ENCODE peak calls at places on chromosome 3, in six cellular contexts. One of them, this sample, is unnamed.

GRCh38 chr3:12229896-12230295 is 59.0 kb upstream of the PPARG start:
- DNase-seq in PC-3: peak; percentile 94
- DNase-seq in Karpas-422: no peak
- DNase-seq in SK-N-SH: no peak
- DNase-seq in H9: no peak
- DNase-seq in HCT116: no peak
- DNase-seq in this sample: no peak

GRCh38 chr3:21839592-21839991 is 88.6 kb upstream of the ZNF385D start:
- DNase-seq in PC-3: peak; percentile 68
- DNase-seq in Karpas-422: peak; percentile 51
- DNase-seq in SK-N-SH: no peak
- DNase-seq in H9: no peak
- DNase-seq in HCT116: no peak
- DNase-seq in this sample: peak; percentile 0

GRCh38 chr3:184480831-184481230 is 80.8 kb upstream of the EPHB3 start:
- DNase-seq in PC-3: no peak
- DNase-seq in Karpas-422: no peak
- DNase-seq in SK-N-SH: no peak
- DNase-seq in H9: no peak
- DNase-seq in HCT116: no peak
- DNase-seq in this sample: no peak

GRCh38 chr3:178709047-178709446 is 172.8 kb downstream of the KCNMB2 start:
- DNase-seq in PC-3: no peak
- DNase-seq in Karpas-422: no peak
- DNase-seq in SK-N-SH: no peak
- DNase-seq in H9: no peak
- DNase-seq in HCT116: no peak
- DNase-seq in this sample: no peak

GRCh38 chr3:38382506-38383080 is 36.0 kb downstream of the XYLB start:
- DNase-seq in PC-3: no peak
- DNase-seq in Karpas-422: no peak
- DNase-seq in SK-N-SH: no peak
- DNase-seq in H9: no peak
- DNase-seq in HCT116: no peak
- DNase-seq in this sample: no peak

GRCh38 chr3:9682123-9682522 is 21.5 kb upstream of the CPNE9 start:
- DNase-seq in PC-3: no peak
- DNase-seq in Karpas-422: no peak
- DNase-seq in SK-N-SH: no peak
- DNase-seq in H9: no peak
- DNase-seq in HCT116: no peak
- DNase-seq in this sample: no peak

GRCh38 chr3:59127071-59127470 is 77.2 kb upstream of the CFAP20DC start:
- DNase-seq in PC-3: peak; percentile 77
- DNase-seq in Karpas-422: no peak
- DNase-seq in SK-N-SH: peak; percentile 21
- DNase-seq in H9: no peak
- DNase-seq in HCT116: no peak
- DNase-seq in this sample: no peak

GRCh38 chr3:115204470-115204869 is 57.4 kb upstream of the ZBTB20 start:
- DNase-seq in PC-3: no peak
- DNase-seq in Karpas-422: no peak
- DNase-seq in SK-N-SH: no peak
- DNase-seq in H9: no peak
- DNase-seq in HCT116: no peak
- DNase-seq in this sample: no peak

GRCh38 chr3:19147905-19148767 is at the start of gene KCNH8:
- DNase-seq in PC-3: no peak
- DNase-seq in Karpas-422: no peak
- DNase-seq in SK-N-SH: peak; percentile 81
- DNase-seq in H9: peak; percentile 50
- DNase-seq in HCT116: no peak
- DNase-seq in this sample: peak; percentile 4

GRCh38 chr3:188184649-188185048 is 30.7 kb downstream of the LPP start:
- DNase-seq in PC-3: no peak
- DNase-seq in Karpas-422: no peak
- DNase-seq in SK-N-SH: no peak
- DNase-seq in H9: no peak
- DNase-seq in HCT116: no peak
- DNase-seq in this sample: no peak

GRCh38 chr3:48209438-48209837 is 13.9 kb upstream of the CAMP start:
- DNase-seq in PC-3: no peak
- DNase-seq in Karpas-422: no peak
- DNase-seq in SK-N-SH: no peak
- DNase-seq in H9: no peak
- DNase-seq in HCT116: no peak
- DNase-seq in this sample: no peak

GRCh38 chr3:100706365-100706764 is 2.9 kb upstream of the TFG start:
- DNase-seq in PC-3: peak; percentile 14
- DNase-seq in Karpas-422: no peak
- DNase-seq in SK-N-SH: no peak
- DNase-seq in H9: no peak
- DNase-seq in HCT116: no peak
- DNase-seq in this sample: no peak

GRCh38 chr3:28171962-28172361 is 69.5 kb upstream of the CMC1 start:
- DNase-seq in PC-3: no peak
- DNase-seq in Karpas-422: no peak
- DNase-seq in SK-N-SH: no peak
- DNase-seq in H9: no peak
- DNase-seq in HCT116: no peak
- DNase-seq in this sample: no peak

GRCh38 chr3:32285910-32286309 is 47.4 kb downstream of the CMTM8 start:
- DNase-seq in PC-3: no peak
- DNase-seq in Karpas-422: no peak
- DNase-seq in SK-N-SH: no peak
- DNase-seq in H9: no peak
- DNase-seq in HCT116: no peak
- DNase-seq in this sample: peak; percentile 34

GRCh38 chr3:31575448-31575847 is 42.7 kb downstream of the STT3B start:
- DNase-seq in PC-3: no peak
- DNase-seq in Karpas-422: no peak
- DNase-seq in SK-N-SH: no peak
- DNase-seq in H9: no peak
- DNase-seq in HCT116: no peak
- DNase-seq in this sample: peak; percentile 15

GRCh38 chr3:38515367-38515766 is 19.2 kb downstream of the EXOG start:
- DNase-seq in PC-3: no peak
- DNase-seq in Karpas-422: no peak
- DNase-seq in SK-N-SH: no peak
- DNase-seq in H9: no peak
- DNase-seq in HCT116: no peak
- DNase-seq in this sample: no peak

GRCh38 chr3:104549099-104549714 is 817.5 kb upstream of the ALCAM start:
- DNase-seq in PC-3: peak; percentile 16
- DNase-seq in Karpas-422: no peak
- DNase-seq in SK-N-SH: no peak
- DNase-seq in H9: no peak
- DNase-seq in HCT116: no peak
- DNase-seq in this sample: no peak

GRCh38 chr3:190265126-190265525 is 57.1 kb downstream of the CLDN1 start:
- DNase-seq in PC-3: no peak
- DNase-seq in Karpas-422: no peak
- DNase-seq in SK-N-SH: no peak
- DNase-seq in H9: no peak
- DNase-seq in HCT116: no peak
- DNase-seq in this sample: no peak

GRCh38 chr3:63946753-63947152 is 34.6 kb upstream of the SCAANT1 start:
- DNase-seq in PC-3: no peak
- DNase-seq in Karpas-422: no peak
- DNase-seq in SK-N-SH: no peak
- DNase-seq in H9: no peak
- DNase-seq in HCT116: no peak
- DNase-seq in this sample: no peak

DNA sequence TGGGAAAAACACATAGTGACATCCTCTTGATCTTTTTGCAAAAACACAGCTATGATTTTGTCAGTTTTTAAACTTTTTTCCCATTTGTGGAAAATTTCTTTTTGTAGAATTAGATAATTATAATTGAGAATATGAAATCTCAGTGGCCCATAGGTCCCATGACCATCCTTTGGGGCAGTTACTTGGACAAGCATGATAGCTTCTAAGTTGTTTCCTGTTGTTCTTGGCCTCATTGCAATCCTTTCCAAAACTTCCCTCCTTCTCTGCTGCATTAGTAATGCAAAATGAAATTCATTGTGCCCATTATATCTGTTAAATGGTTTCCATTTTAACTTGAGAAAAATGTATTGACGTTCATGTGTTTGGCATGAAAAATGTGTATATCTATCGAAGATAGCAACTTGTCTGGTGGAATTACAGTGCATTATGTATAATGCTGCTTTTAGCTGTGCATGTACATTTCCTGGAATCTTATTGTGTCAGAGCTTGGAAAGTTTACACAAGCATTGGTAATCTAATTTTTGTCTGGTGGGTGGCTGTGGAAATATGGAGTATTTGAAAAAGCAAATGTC is 70.1 kb downstream of the MDFIC2 start:
- DNase-seq in PC-3: no peak
- DNase-seq in Karpas-422: no peak
- DNase-seq in SK-N-SH: no peak
- DNase-seq in H9: no peak
- DNase-seq in HCT116: no peak
- DNase-seq in this sample: no peak
- H3K79me2 ChIP-seq in PC-3: no peaks in the 10 kb centered on the region
- H3K79me2 ChIP-seq in Karpas-422: no peaks in the 10 kb centered on the region
- H3K79me2 ChIP-seq in SK-N-SH: no peaks in the 10 kb centered on the region
- H3K79me2 ChIP-seq in H9: no peaks in the 10 kb centered on the region
- H3K79me2 ChIP-seq in HCT116: no peaks in the 10 kb centered on the region
- H3K79me2 ChIP-seq in this sample: no peaks in the 10 kb centered on the region

GRCh38 chr3:172289583-172289982 is 158.7 kb downstream of the GHSR start:
- DNase-seq in PC-3: no peak
- DNase-seq in Karpas-422: peak; percentile 60
- DNase-seq in SK-N-SH: peak; percentile 27
- DNase-seq in H9: peak; percentile 56
- DNase-seq in HCT116: no peak
- DNase-seq in this sample: no peak
- H3K79me2 ChIP-seq in PC-3: no peaks in the 10 kb centered on the region
- H3K79me2 ChIP-seq in Karpas-422: no peaks in the 10 kb centered on the region
- H3K79me2 ChIP-seq in SK-N-SH: peaks cover 61% of the 10 kb centered on the region
- H3K79me2 ChIP-seq in H9: no peaks in the 10 kb centered on the region
- H3K79me2 ChIP-seq in HCT116: no peaks in the 10 kb centered on the region
- H3K79me2 ChIP-seq in this sample: no peaks in the 10 kb centered on the region

GRCh38 chr3:71579301-71579933 is 4.1 kb downstream of the FOXP1 start:
- DNase-seq in PC-3: no peak
- DNase-seq in Karpas-422: peak; percentile 80
- DNase-seq in SK-N-SH: no peak
- DNase-seq in H9: no peak
- DNase-seq in HCT116: no peak
- DNase-seq in this sample: no peak
- H3K79me2 ChIP-seq in PC-3: peaks cover 45% of the 10 kb centered on the region
- H3K79me2 ChIP-seq in Karpas-422: peaks cover 83% of the 10 kb centered on the region
- H3K79me2 ChIP-seq in SK-N-SH: peaks cover 97% of the 10 kb centered on the region
- H3K79me2 ChIP-seq in H9: no peaks in the 10 kb centered on the region
- H3K79me2 ChIP-seq in HCT116: no peaks in the 10 kb centered on the region
- H3K79me2 ChIP-seq in this sample: peaks cover 82% of the 10 kb centered on the region

GRCh38 chr3:15768421-15769255 is 29.1 kb downstream of the ANKRD28 start:
- DNase-seq in PC-3: peak; percentile 95
- DNase-seq in Karpas-422: no peak
- DNase-seq in SK-N-SH: no peak
- DNase-seq in H9: no peak
- DNase-seq in HCT116: peak; percentile 89
- DNase-seq in this sample: no peak
- H3K79me2 ChIP-seq in PC-3: peaks cover 64% of the 10 kb centered on the region
- H3K79me2 ChIP-seq in Karpas-422: peaks cover 79% of the 10 kb centered on the region
- H3K79me2 ChIP-seq in SK-N-SH: peaks cover 97% of the 10 kb centered on the region
- H3K79me2 ChIP-seq in H9: no peaks in the 10 kb centered on the region
- H3K79me2 ChIP-seq in HCT116: peaks cover 31% of the 10 kb centered on the region
- H3K79me2 ChIP-seq in this sample: peaks cover 8% of the 10 kb centered on the region

GRCh38 chr3:196080997-196081833 is 675 bp downstream of the TFRC start:
- DNase-seq in PC-3: peak; percentile 56
- DNase-seq in Karpas-422: peak; percentile 90
- DNase-seq in SK-N-SH: peak; percentile 78
- DNase-seq in H9: peak; percentile 39
- DNase-seq in HCT116: no peak
- DNase-seq in this sample: peak; percentile 74
- H3K79me2 ChIP-seq in PC-3: peaks cover 57% of the 10 kb centered on the region
- H3K79me2 ChIP-seq in Karpas-422: peaks cover 56% of the 10 kb centered on the region
- H3K79me2 ChIP-seq in SK-N-SH: peaks cover 56% of the 10 kb centered on the region
- H3K79me2 ChIP-seq in H9: peaks cover 40% of the 10 kb centered on the region
- H3K79me2 ChIP-seq in HCT116: peaks cover 57% of the 10 kb centered on the region
- H3K79me2 ChIP-seq in this sample: peaks cover 56% of the 10 kb centered on the region

GRCh38 chr3:141410861-141411771 is 42.8 kb downstream of the ZBTB38 start:
- DNase-seq in PC-3: peak; percentile 46
- DNase-seq in Karpas-422: no peak
- DNase-seq in SK-N-SH: no peak
- DNase-seq in H9: no peak
- DNase-seq in HCT116: no peak
- DNase-seq in this sample: no peak
- H3K79me2 ChIP-seq in PC-3: no peaks in the 10 kb centered on the region
- H3K79me2 ChIP-seq in Karpas-422: no peaks in the 10 kb centered on the region
- H3K79me2 ChIP-seq in SK-N-SH: peaks cover 71% of the 10 kb centered on the region
- H3K79me2 ChIP-seq in H9: no peaks in the 10 kb centered on the region
- H3K79me2 ChIP-seq in HCT116: no peaks in the 10 kb centered on the region
- H3K79me2 ChIP-seq in this sample: no peaks in the 10 kb centered on the region

This sample was measured in OCI-LY7.